ENCODE peak calls at places on chromosomes 5 and 9, in nine cellular contexts. J, U, R, H, D, V, F, O and M are unnamed samples.

GRCh38 chr9:111743275-111743674 is 51.5 kb downstream of the SHOC1 start:
- DNase-seq in J (no peak), U (no peak), R (no peak), H (no peak), D (no peak), V (no peak), F (no peak), O (no peak), M (peak; percentile 89)

GRCh38 chr5:77853353-77853907 is 77.3 kb upstream of the TBCA start:
- DNase-seq in J (no peak), U (no peak), R (no peak), H (no peak), D (no peak), V (no peak), F (no peak), O (no peak), M (no peak)

GRCh38 chr5:136781464-136781863 is 416.1 kb upstream of the TRPC7 start:
- DNase-seq in J (no peak), U (no peak), R (no peak), H (no peak), D (peak; percentile 52), V (no peak), F (no peak), O (no peak), M (peak; percentile 73)

GRCh38 chr9:122087406-122088200 is 5.5 kb downstream of the TTLL11 start:
- DNase-seq in J (no peak), U (no peak), R (no peak), H (no peak), D (peak; percentile 53), V (no peak), F (no peak), O (peak; percentile 43), M (peak; percentile 56)

GRCh38 chr9:114409103-114409780 is 21.5 kb upstream of the AKNA start:
- DNase-seq in J (no peak), U (no peak), R (no peak), H (no peak), D (no peak), V (no peak), F (peak; percentile 11), O (no peak), M (peak; percentile 96)

GRCh38 chr5:78806544-78806943 is 158.0 kb upstream of the LHFPL2 start:
- DNase-seq in J (no peak), U (no peak), R (no peak), H (no peak), D (peak; percentile 68), V (no peak), F (no peak), O (no peak), M (peak; percentile 98)

GRCh38 chr9:94908583-94909249 is 182.2 kb downstream of the AOPEP start:
- DNase-seq in J (no peak), U (peak; percentile 14), R (no peak), H (no peak), D (no peak), V (no peak), F (no peak), O (no peak), M (no peak)

GRCh38 chr5:140240987-140241706 is 61.8 kb downstream of the PFDN1 start:
- DNase-seq in J (no peak), U (peak; percentile 57), R (peak; percentile 42), H (no peak), D (peak; percentile 88), V (no peak), F (no peak), O (peak; percentile 48), M (peak; percentile 92)

GRCh38 chr5:144191998-144192397 is 21.3 kb downstream of the KCTD16 start:
- DNase-seq in J (no peak), U (no peak), R (no peak), H (no peak), D (peak; percentile 46), V (peak; percentile 87), F (peak; percentile 62), O (no peak), M (peak; percentile 88)

GRCh38 chr5:60352992-60353391 is 347.0 kb downstream of the DEPDC1B start:
- DNase-seq in J (no peak), U (no peak), R (no peak), H (no peak), D (no peak), V (no peak), F (no peak), O (no peak), M (no peak)

GRCh38 chr9:98175762-98176161 is 16.7 kb downstream of the CORO2A start:
- DNase-seq in J (no peak), U (no peak), R (no peak), H (no peak), D (no peak), V (no peak), F (no peak), O (no peak), M (no peak)